ENCODE peak calls at places on chromosomes 3 and 15, in six cellular contexts. W is PC-3, U is foreskin fibroblast, E is HFF-Myc, I is adipocyte, T is endodermal cell. O is an unnamed sample.
A peak's percentile ranks its signal among the peaks of the same experiment; 100 is the strongest.

GRCh38 chr15:63503739-63504246 is 600 bp upstream of the USP3 start:
- DNase-seq in W (peak; percentile 68), U (peak; percentile 89), E (no peak), I (peak; percentile 72), T (peak; percentile 81), O (peak; percentile 90)

GRCh38 chr15:44183363-44183762 is 11.7 kb downstream of the FRMD5 start:
- DNase-seq in W (peak; percentile 19), U (no peak), E (no peak), I (no peak), T (no peak), O (no peak)

GRCh38 chr15:92273286-92273685 is 120.4 kb upstream of the ST8SIA2 start:
- DNase-seq in W (no peak), U (no peak), E (no peak), I (no peak), T (no peak), O (no peak)

GRCh38 chr3:66552846-66553245 is 52.0 kb upstream of the LRIG1 start:
- DNase-seq in W (no peak), U (no peak), E (no peak), I (no peak), T (peak; percentile 68), O (peak; percentile 7)

GRCh38 chr3:175295248-175296000 is 436.3 kb downstream of the NAALADL2 start:
- DNase-seq in W (no peak), U (no peak), E (no peak), I (no peak), T (no peak), O (no peak)

GRCh38 chr3:64344721-64345207 is 119.5 kb upstream of the PRICKLE2 start:
- DNase-seq in W (peak; percentile 59), U (peak; percentile 75), E (no peak), I (peak; percentile 57), T (peak; percentile 92), O (peak; percentile 59)

GRCh38 chr3:16299746-16300145 is 34.7 kb downstream of the OXNAD1 start:
- DNase-seq in W (no peak), U (no peak), E (no peak), I (no peak), T (no peak), O (no peak)

GRCh38 chr3:69252631-69253030 is 130.2 kb upstream of the LMOD3 start:
- DNase-seq in W (no peak), U (no peak), E (no peak), I (no peak), T (no peak), O (no peak)

GRCh38 chr15:78302579-78302978 is 3.2 kb upstream of the SKIC8 start:
- DNase-seq in W (peak; percentile 67), U (peak; percentile 92), E (peak; percentile 84), I (peak; percentile 79), T (no peak), O (peak; percentile 38)

GRCh38 chr3:46089237-46090011 is 62.1 kb upstream of the XCR1 start:
- DNase-seq in W (peak; percentile 88), U (peak; percentile 96), E (no peak), I (peak; percentile 68), T (no peak), O (peak; percentile 52)

GRCh38 chr3:151085227-151085888 is at the start of gene MED12L:
- DNase-seq in W (peak; percentile 71), U (peak; percentile 93), E (no peak), I (peak; percentile 87), T (peak; percentile 92), O (peak; percentile 34)

GRCh38 chr3:81743096-81744025 is 18.1 kb downstream of the GBE1 start:
- DNase-seq in W (peak; percentile 96), U (peak; percentile 98), E (peak; percentile 96), I (peak; percentile 96), T (no peak), O (peak; percentile 93)

GRCh38 chr3:120173056-120173675 is 78.9 kb upstream of the GSK3B start:
- DNase-seq in W (no peak), U (peak; percentile 52), E (no peak), I (no peak), T (no peak), O (no peak)

GRCh38 chr3:160130950-160131349 is 94.3 kb upstream of the C3orf80 start:
- DNase-seq in W (no peak), U (peak; percentile 62), E (no peak), I (peak; percentile 67), T (no peak), O (no peak)

GRCh38 chr3:187951452-187952190 is 202.3 kb upstream of the LPP start:
- DNase-seq in W (no peak), U (no peak), E (no peak), I (no peak), T (no peak), O (no peak)

GRCh38 chr3:111861396-111861795 is 2.3 kb downstream of the PHLDB2 start:
- DNase-seq in W (no peak), U (no peak), E (no peak), I (peak; percentile 44), T (no peak), O (no peak)

GRCh38 chr3:82494977-82495489 is 733.6 kb upstream of the GBE1 start:
- DNase-seq in W (peak; percentile 7), U (no peak), E (no peak), I (no peak), T (no peak), O (no peak)

GRCh38 chr15:78130466-78131294 is 565 bp downstream of the CIB2 start:
- DNase-seq in W (no peak), U (no peak), E (no peak), I (no peak), T (peak; percentile 55), O (no peak)

GRCh38 chr3:12273045-12273695 is 15.7 kb upstream of the PPARG start:
- DNase-seq in W (no peak), U (no peak), E (no peak), I (peak; percentile 65), T (no peak), O (no peak)

GRCh38 chr3:50364573-50365079 is 5.3 kb upstream of the TMEM115 start:
- DNase-seq in W (no peak), U (no peak), E (no peak), I (no peak), T (peak; percentile 83), O (no peak)

GRCh38 chr3:115912372-115912771 is 289.1 kb downstream of the GAP43 start:
- DNase-seq in W (no peak), U (peak; percentile 53), E (no peak), I (peak; percentile 41), T (no peak), O (no peak)

GRCh38 chr3:149198611-149199010 is 23.0 kb downstream of the CP start:
- DNase-seq in W (no peak), U (peak; percentile 80), E (peak; percentile 32), I (peak; percentile 55), T (peak; percentile 73), O (no peak)

GRCh38 chr15:57251941-57252340 is 124.4 kb upstream of the CGNL1 start:
- DNase-seq in W (peak; percentile 4), U (peak; percentile 45), E (no peak), I (peak; percentile 72), T (no peak), O (peak; percentile 70)

GRCh38 chr3:107453504-107453903 is 69.3 kb upstream of the BBX start:
- DNase-seq in W (no peak), U (no peak), E (no peak), I (no peak), T (no peak), O (no peak)

GRCh38 chr3:138440137-138440536 is 5.7 kb downstream of the ESYT3 start:
- DNase-seq in W (no peak), U (no peak), E (no peak), I (no peak), T (peak; percentile 66), O (peak; percentile 46)

GRCh38 chr3:138440596-138440995 is 6.2 kb downstream of the ESYT3 start:
- DNase-seq in W (peak; percentile 19), U (peak; percentile 65), E (no peak), I (no peak), T (no peak), O (no peak)

GRCh38 chr3:138439646-138440045 is 5.2 kb downstream of the ESYT3 start:
- DNase-seq in W (no peak), U (no peak), E (no peak), I (no peak), T (peak; percentile 30), O (no peak)

GRCh38 chr3:138437281-138437680 is 2.9 kb downstream of the ESYT3 start:
- DNase-seq in W (no peak), U (no peak), E (no peak), I (no peak), T (peak; percentile 56), O (no peak)

DNA sequence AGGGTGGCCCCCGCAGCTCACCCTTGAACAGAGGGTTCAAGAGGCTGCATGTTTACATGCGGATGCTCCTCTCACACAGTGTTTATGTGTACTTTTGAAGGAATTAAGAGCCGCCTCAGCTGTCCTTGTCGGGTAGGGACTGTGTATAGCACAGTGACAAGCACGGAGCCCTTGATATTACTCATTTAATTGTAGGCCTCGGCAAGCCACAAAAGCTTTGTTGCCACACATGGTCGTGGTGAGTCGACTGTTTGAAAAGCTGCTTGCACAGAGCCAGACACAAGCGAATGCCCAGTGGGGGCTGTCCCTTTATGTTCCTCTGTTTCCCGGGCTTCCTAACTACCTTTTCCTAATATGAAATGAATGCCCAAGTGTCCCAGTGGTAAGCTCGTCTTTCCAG is 4.5 kb downstream of the ESYT3 start:
- DNase-seq in W (peak; percentile 11), U (no peak), E (no peak), I (no peak), T (peak; percentile 39), O (peak; percentile 60)
- H3K4me3 ChIP-seq in W (no peak overlapping the region), U (no peak overlapping the region), E (no peak overlapping the region), I (no peak overlapping the region), T (no peak overlapping the region), O (no peak overlapping the region)

GRCh38 chr3:184177331-184177731 is 2.7 kb downstream of the AP2M1 start:
- DNase-seq in W (no peak), U (peak; percentile 50), E (no peak), I (peak; percentile 63), T (no peak), O (no peak)
- H3K4me3 ChIP-seq in W (peak overlapping the region; percentile 89), U (peak overlapping the region; percentile 89), E (peak overlapping the region; percentile 84), I (peak overlapping the region; percentile 96), T (peak overlapping the region; percentile 96), O (peak overlapping the region; percentile 88)

GRCh38 chr15:51104512-51104911 is 9.8 kb upstream of the TNFAIP8L3 start:
- DNase-seq in W (no peak), U (peak; percentile 64), E (no peak), I (no peak), T (no peak), O (no peak)
- H3K4me3 ChIP-seq in W (no peak overlapping the region), U (no peak overlapping the region), E (no peak overlapping the region), I (peak overlapping the region; percentile 34), T (no peak overlapping the region), O (no peak overlapping the region)

DNA sequence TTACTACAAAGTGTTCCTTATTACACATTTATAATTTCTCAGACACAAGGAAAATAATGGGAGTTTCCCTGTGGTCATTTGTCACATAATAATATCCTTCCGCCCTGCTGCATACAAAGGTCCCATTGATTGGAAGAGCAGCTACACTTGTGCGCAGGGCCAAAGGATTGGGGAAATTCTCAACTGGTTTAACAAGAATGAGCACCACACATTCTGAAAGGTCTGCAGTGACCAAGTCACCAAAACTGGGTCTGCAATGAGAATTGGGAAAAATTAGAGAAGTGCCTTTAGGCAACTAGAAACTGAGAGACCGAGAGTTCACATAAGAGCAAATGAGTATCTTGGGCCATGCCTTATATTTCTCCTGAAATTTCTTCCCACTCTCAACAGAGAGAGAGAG is 98.2 kb upstream of the NR2F2 start:
- DNase-seq in W (peak; percentile 86), U (no peak), E (no peak), I (no peak), T (no peak), O (no peak)
- H3K4me3 ChIP-seq in W (peak overlapping the region; percentile 5), U (no peak overlapping the region), E (no peak overlapping the region), I (no peak overlapping the region), T (no peak overlapping the region), O (no peak overlapping the region)